ENCODE peak calls at places on chromosomes 4 and X, in four cellular contexts. H is activated CD4-positive, alpha-beta T cell treated with anti-CD3 and anti-CD28 coated beads for 1 hour; Y is HL-60; N is stimulated activated CD4-positive, alpha-beta T cell treated with anti-CD3 and anti-CD28 coated beads, Interleukin-1b, Interleukin-23, amount 100 ng/mL, for 24 hours. D is an unnamed sample.

GRCh38 chrX:16433021-16433420 is 216.9 kb upstream of the S100G start:
- DNase-seq in Y (no peak), N (no peak), H (no peak), D (no peak)

GRCh38 chr4:8035371-8035780 is 95.7 kb upstream of the AFAP1 start:
- DNase-seq in N (no peak), Y (no peak), H (no peak), D (no peak)

GRCh38 chrX:10047631-10048030 is 80.5 kb downstream of the CLDN34 start:
- DNase-seq in H (no peak), N (no peak), Y (no peak), D (no peak)

GRCh38 chr4:100935090-100935489 is 412.2 kb downstream of the PPP3CA start:
- DNase-seq in N (no peak), H (no peak), Y (no peak), D (no peak)

GRCh38 chrX:120468071-120468470 is 1.0 kb downstream of the LAMP2 start:
- DNase-seq in N (no peak), Y (no peak), H (no peak), D (no peak)

GRCh38 chr4:47017494-47017893 is 13.9 kb upstream of the GABRB1 start:
- DNase-seq in Y (no peak), N (no peak), H (no peak), D (no peak)

GRCh38 chrX:103615781-103616180 is 8.0 kb downstream of the TCEAL3 start:
- DNase-seq in H (no peak), Y (no peak), N (no peak), D (no peak)

GRCh38 chrX:22686138-22686541 is 313.6 kb upstream of the DDX53 start:
- DNase-seq in N (no peak), H (no peak), Y (no peak), D (no peak)

GRCh38 chr4:93466440-93466839 is 362.1 kb upstream of the ATOH1 start:
- DNase-seq in Y (no peak), H (no peak), N (no peak), D (no peak)

GRCh38 chr4:59339631-59340030 is 1860.5 kb upstream of the ADGRL3 start:
- DNase-seq in Y (no peak), N (no peak), H (no peak), D (no peak)

GRCh38 chr4:60133414-60133813 is 1066.7 kb upstream of the ADGRL3 start:
- DNase-seq in Y (no peak), N (no peak), H (no peak), D (no peak)

GRCh38 chrX:110081740-110082139 is 78.8 kb downstream of the TMEM164 start:
- DNase-seq in Y (no peak), H (no peak), N (no peak), D (no peak)

GRCh38 chrX:71617742-71618141 is 569 bp downstream of the CXCR3 start:
- DNase-seq in N (no peak), H (no peak), Y (no peak), D (no peak)

GRCh38 chr4:113255628-113256027 is 206.2 kb downstream of the ANK2 start:
- DNase-seq in N (no peak), Y (no peak), H (no peak), D (no peak)

GRCh38 chrX:57573754-57574153 is 18.1 kb upstream of the ZXDB start:
- DNase-seq in H (no peak), Y (no peak), N (no peak), D (no peak)

GRCh38 chr4:80183196-80184052 is 13.9 kb upstream of the PRDM8 start:
- DNase-seq in Y (no peak), H (no peak), N (no peak), D (no peak)

GRCh38 chr4:14111730-14112171 is 484.2 kb upstream of the BOD1L1 start:
- DNase-seq in H (no peak), Y (no peak), N (no peak), D (no peak)

GRCh38 chr4:83340692-83341343 is 6.2 kb upstream of the HPSE start:
- DNase-seq in Y (no peak), N (no peak), H (no peak), D (no peak)

GRCh38 chr4:8939887-8940742 is 68.5 kb upstream of the HMX1 start:
- DNase-seq in N (no peak), Y (no peak), H (no peak), D (no peak)

GRCh38 chr4:3287271-3287971 is 5.4 kb upstream of the RGS12 start:
- DNase-seq in Y (no peak), H (no peak), N (no peak), D (no peak)

GRCh38 chrX:10089378-10089795 is 67.4 kb upstream of the CLCN4 start:
- DNase-seq in Y (no peak), N (no peak), H (no peak), D (no peak)

GRCh38 chr4:99998062-99998880 is 48.2 kb upstream of the H2AZ1 start:
- DNase-seq in H (no peak), Y (no peak), N (no peak), D (no peak)